ENCODE peak calls at places on chromosomes 7 and 10, in five cellular contexts. A is lung; P is CD8-positive, alpha-beta memory T cell; Q is left ventricle myocardium inferior; J is neural progenitor cell. T is an unnamed sample.

GRCh38 chr7:135998081-135998480 is 20.9 kb upstream of the MTPN start:
- DNase-seq in A (no peak), P (no peak), Q (no peak), J (no peak), T (no peak)

GRCh38 chr7:123289200-123289599 is 89.4 kb upstream of the SLC13A1 start:
- DNase-seq in A (no peak), P (no peak), Q (no peak), J (no peak), T (no peak)

GRCh38 chr7:87339373-87339897 is 6.0 kb upstream of the CROT start:
- DNase-seq in A (no peak), P (no peak), Q (no peak), J (no peak), T (no peak)

GRCh38 chr7:22972207-22972606 is 41.7 kb downstream of the HYCC1 start:
- DNase-seq in A (no peak), P (no peak), Q (no peak), J (no peak), T (no peak)

GRCh38 chr10:61992683-61993629 is 91.5 kb downstream of the ARID5B start:
- DNase-seq in A (peak; percentile 61), P (peak; percentile 35), Q (peak; percentile 23), J (no peak), T (peak; percentile 70)

GRCh38 chr10:96641896-96642295 is 55.1 kb upstream of the TM9SF3 start:
- DNase-seq in A (no peak), P (no peak), Q (no peak), J (no peak), T (no peak)

GRCh38 chr10:95333997-95334792 is 43.4 kb upstream of the PDLIM1 start:
- DNase-seq in A (peak; percentile 52), P (no peak), Q (peak; percentile 75), J (no peak), T (no peak)

GRCh38 chr7:43869898-43870240 is 552 bp upstream of the MRPS24 start:
- DNase-seq in A (no peak), P (no peak), Q (no peak), J (no peak), T (peak; percentile 60)

GRCh38 chr7:26013551-26014083 is 138.4 kb upstream of the NFE2L3 start:
- DNase-seq in A (no peak), P (no peak), Q (no peak), J (no peak), T (no peak)

GRCh38 chr7:134140889-134141867 is 14.0 kb downstream of the LRGUK start:
- DNase-seq in A (peak; percentile 64), P (no peak), Q (peak; percentile 66), J (peak; percentile 71), T (no peak)

GRCh38 chr7:8582723-8583122 is 149.3 kb downstream of the NXPH1 start:
- DNase-seq in A (no peak), P (no peak), Q (no peak), J (no peak), T (no peak)

GRCh38 chr7:94421711-94422110 is 27.0 kb downstream of the COL1A2 start:
- DNase-seq in A (no peak), P (no peak), Q (no peak), J (no peak), T (no peak)

GRCh38 chr7:94422136-94422535 is 27.4 kb downstream of the COL1A2 start:
- DNase-seq in A (no peak), P (no peak), Q (no peak), J (no peak), T (no peak)

GRCh38 chr7:94423865-94424264 is 29.2 kb downstream of the COL1A2 start:
- DNase-seq in A (no peak), P (no peak), Q (no peak), J (no peak), T (no peak)

GRCh38 chr7:94424336-94424735 is 29.6 kb downstream of the COL1A2 start:
- DNase-seq in A (no peak), P (no peak), Q (no peak), J (no peak), T (no peak)

DNA sequence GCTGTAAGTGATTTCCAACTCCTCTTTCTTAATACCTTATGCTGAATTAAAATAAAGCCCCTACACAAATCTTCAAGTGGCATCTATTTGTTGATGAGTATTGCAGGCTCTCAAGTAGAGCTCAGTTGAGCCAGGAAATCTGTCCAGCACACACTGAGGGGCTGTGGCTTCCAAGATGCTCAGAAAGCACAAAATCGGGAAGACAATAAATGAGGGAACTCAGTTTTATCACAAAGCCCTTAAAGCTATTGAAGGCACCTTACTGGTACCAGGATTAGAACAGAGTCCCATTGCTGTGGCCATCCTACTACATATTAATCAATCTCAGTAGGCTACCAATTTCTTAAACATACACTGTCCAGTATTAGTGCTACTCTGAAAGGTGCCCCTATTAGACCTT is 28.4 kb downstream of the COL1A2 start:
- DNase-seq in A (no peak), P (no peak), Q (no peak), J (no peak), T (no peak)
- H3K27ac ChIP-seq in A (no peak overlapping the region), P (no peak overlapping the region), Q (no peak overlapping the region), J (no peak overlapping the region), T (no peak overlapping the region)

DNA sequence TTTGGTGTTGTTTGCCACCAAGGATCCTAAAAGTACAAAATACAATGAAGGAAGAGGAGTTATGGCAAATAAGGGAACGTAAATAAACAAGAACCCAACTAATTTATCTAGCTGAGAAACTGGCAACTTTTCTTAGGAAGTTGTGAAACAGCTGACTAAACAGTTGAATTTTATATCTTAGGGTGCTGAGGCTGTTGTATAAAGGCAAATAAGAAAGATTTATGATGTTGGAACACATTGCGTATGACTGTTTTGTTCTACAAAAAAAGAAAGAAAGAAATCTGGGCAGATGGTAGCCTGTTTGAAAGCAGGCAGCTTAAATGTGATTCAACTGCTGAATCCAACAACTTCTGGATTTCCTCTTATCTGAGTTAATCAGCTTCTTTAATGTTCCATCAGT is 214.5 kb downstream of the SNX13 start:
- DNase-seq in A (no peak), P (no peak), Q (no peak), J (no peak), T (no peak)
- H3K27ac ChIP-seq in A (no peak overlapping the region), P (no peak overlapping the region), Q (no peak overlapping the region), J (no peak overlapping the region), T (no peak overlapping the region)

GRCh38 chr7:100369105-100369504 is 4.2 kb upstream of the PILRA start:
- DNase-seq in A (peak; percentile 68), P (no peak), Q (peak; percentile 61), J (no peak), T (no peak)
- H3K27ac ChIP-seq in A (no peak overlapping the region), P (peak overlapping the region; percentile 6), Q (peak overlapping the region; percentile 59), J (peak overlapping the region; percentile 37), T (no peak overlapping the region)

GRCh38 chr7:5476001-5476400 is 52.4 kb upstream of the TNRC18 start:
- DNase-seq in A (no peak), P (no peak), Q (no peak), J (no peak), T (no peak)

GRCh38 chr7:5469375-5470166 is 45.9 kb upstream of the TNRC18 start:
- DNase-seq in A (no peak), P (no peak), Q (no peak), J (no peak), T (no peak)

GRCh38 chr7:5470721-5471311 is 47.2 kb upstream of the TNRC18 start:
- DNase-seq in A (no peak), P (no peak), Q (peak; percentile 58), J (no peak), T (no peak)

GRCh38 chr7:5470167-5470532 is 46.5 kb upstream of the TNRC18 start:
- DNase-seq in A (no peak), P (no peak), Q (no peak), J (no peak), T (no peak)

GRCh38 chr7:5472432-5473315 is 49.0 kb upstream of the TNRC18 start:
- DNase-seq in A (no peak), P (no peak), Q (no peak), J (no peak), T (no peak)
- H3K27ac ChIP-seq in A (no peak overlapping the region), P (no peak overlapping the region), Q (no peak overlapping the region), J (no peak overlapping the region), T (no peak overlapping the region)

T was measured in epithelial cell of prostate.